ENCODE peak calls at places on chromosome 22, in eight cellular contexts. W, I, T, F, B, K, V and L are unnamed samples.

GRCh38 chr22:50734986-50735738 is 2.8 kb upstream of the ACR start:
- DNase-seq in W (no peak), I (no peak), T (no peak), F (no peak), B (no peak), K (no peak), V (no peak), L (no peak)

GRCh38 chr22:46234851-46235437 is 15.1 kb downstream of the CDPF1 start:
- DNase-seq in W (no peak), I (no peak), T (no peak), F (no peak), B (no peak), K (no peak), V (no peak), L (no peak)

GRCh38 chr22:25388866-25389540 is 169.6 kb downstream of the CRYBB2 start:
- DNase-seq in W (no peak), I (no peak), T (no peak), F (no peak), B (no peak), K (no peak), V (peak), L (no peak)

GRCh38 chr22:37626144-37626543 is 13.3 kb upstream of the SH3BP1 start:
- DNase-seq in W (no peak), I (no peak), T (no peak), F (no peak), B (no peak), K (no peak), V (no peak), L (no peak)

GRCh38 chr22:22788460-22789037 is 99.1 kb upstream of the IGLL5 start:
- DNase-seq in W (no peak), I (no peak), T (no peak), F (no peak), B (no peak), K (no peak), V (no peak), L (no peak)

GRCh38 chr22:37794376-37794775 is 13.4 kb upstream of the GCAT start:
- DNase-seq in W (no peak), I (no peak), T (no peak), F (no peak), B (no peak), K (no peak), V (no peak), L (no peak)

GRCh38 chr22:28759861-28760560 is 12.5 kb upstream of the CCDC117 start:
- DNase-seq in W (no peak), I (no peak), T (no peak), F (no peak), B (no peak), K (no peak), V (peak), L (no peak)

GRCh38 chr22:36369004-36369921 is 18.5 kb downstream of the MYH9 start:
- DNase-seq in W (no peak), I (peak), T (no peak), F (no peak), B (no peak), K (no peak), V (peak), L (no peak)

GRCh38 chr22:36457688-36458450 is 23.6 kb downstream of the TXN2 start:
- DNase-seq in W (no peak), I (no peak), T (no peak), F (no peak), B (peak), K (no peak), V (no peak), L (no peak)

GRCh38 chr22:30869996-30870395 is 98.6 kb downstream of the MORC2 start:
- DNase-seq in W (no peak), I (no peak), T (peak), F (no peak), B (no peak), K (no peak), V (no peak), L (no peak)

GRCh38 chr22:23501708-23502107 is 78.4 kb downstream of the IGLL1 start:
- DNase-seq in W (no peak), I (no peak), T (no peak), F (no peak), B (no peak), K (no peak), V (no peak), L (no peak)

GRCh38 chr22:27670701-27671412 is 130.7 kb downstream of the MN1 start:
- DNase-seq in W (no peak), I (no peak), T (peak), F (no peak), B (no peak), K (no peak), V (peak), L (no peak)

GRCh38 chr22:42172385-42173172 is 42.0 kb upstream of the CYP2D6 start:
- DNase-seq in W (no peak), I (no peak), T (no peak), F (no peak), B (peak), K (no peak), V (peak), L (no peak)

GRCh38 chr22:22423681-22424080 is 84.9 kb downstream of the ZNF280B start:
- DNase-seq in W (no peak), I (no peak), T (no peak), F (no peak), B (no peak), K (no peak), V (no peak), L (no peak)

GRCh38 chr22:32542332-32543019 is 67.9 kb downstream of the FBXO7 start:
- DNase-seq in W (no peak), I (no peak), T (no peak), F (no peak), B (no peak), K (no peak), V (no peak), L (no peak)

GRCh38 chr22:21003782-21004181 is 1.9 kb upstream of the THAP7 start:
- DNase-seq in W (no peak), I (no peak), T (no peak), F (no peak), B (no peak), K (no peak), V (no peak), L (no peak)